ENCODE peak calls at places on chromosomes 11 and 22, in six cellular contexts. I is CD4-positive, alpha-beta T cell; X is H1; V is activated CD4-positive, CD25-positive, alpha-beta regulatory T cell; S is GDM1; K is GF-D8. O is an unnamed sample.

GRCh38 chr11:16843307-16843706 is 104.9 kb downstream of the C11orf58 start:
- DNase-seq in I (no peak), X (no peak), V (no peak), S (no peak), K (no peak), O (no peak)

GRCh38 chr22:16960220-16960883 is 47.7 kb downstream of the GAB4 start:
- DNase-seq in I (no peak), X (no peak), V (no peak), S (no peak), K (no peak), O (no peak)

GRCh38 chr22:36835903-36836302 is 19.1 kb upstream of the PVALB start:
- DNase-seq in I (no peak), X (no peak), V (no peak), S (no peak), K (no peak), O (no peak)

GRCh38 chr11:1442163-1442562 is 44.4 kb downstream of the MOB2 start:
- DNase-seq in I (no peak), X (no peak), V (no peak), S (no peak), K (no peak), O (no peak)

GRCh38 chr11:130415719-130416536 is 12.5 kb downstream of the ADAMTS8 start:
- DNase-seq in I (no peak), X (no peak), V (no peak), S (no peak), K (no peak), O (no peak)

GRCh38 chr11:66592457-66593302 is at the start of the genes CCDC87 and CCS:
- DNase-seq in I (peak), X (peak), V (peak), S (peak), K (peak), O (peak)

GRCh38 chr22:48241658-48242057 is 1479.2 kb downstream of the TBC1D22A start:
- DNase-seq in I (no peak), X (no peak), V (no peak), S (no peak), K (no peak), O (no peak)

GRCh38 chr11:134020598-134020997 is 48.3 kb upstream of the JAM3 start:
- DNase-seq in I (no peak), X (no peak), V (no peak), S (no peak), K (no peak), O (no peak)

GRCh38 chr11:1103401-1104360 is 29.0 kb downstream of the MUC2 start:
- DNase-seq in I (no peak), X (no peak), V (no peak), S (no peak), K (no peak), O (no peak)

GRCh38 chr11:128831781-128832497 is 35.2 kb downstream of the KCNJ1 start:
- DNase-seq in I (no peak), X (no peak), V (no peak), S (no peak), K (no peak), O (no peak)

GRCh38 chr11:43789700-43790443 is 90.8 kb upstream of the ALKBH3 start:
- DNase-seq in I (no peak), X (no peak), V (no peak), S (no peak), K (no peak), O (no peak)

GRCh38 chr11:81888391-81888790 is 845.3 kb downstream of the FAM181B start:
- DNase-seq in I (no peak), X (no peak), V (no peak), S (no peak), K (no peak), O (no peak)

GRCh38 chr11:73228268-73229134 is 10.4 kb downstream of the P2RY2 start:
- DNase-seq in I (no peak), X (no peak), V (no peak), S (no peak), K (no peak), O (no peak)

GRCh38 chr22:24517446-24517845 is 22.3 kb downstream of the UPB1 start:
- DNase-seq in I (no peak), X (no peak), V (no peak), S (no peak), K (no peak), O (no peak)

GRCh38 chr22:28560005-28560742 is 119.5 kb downstream of the TTC28 start:
- DNase-seq in I (no peak), X (no peak), V (no peak), S (no peak), K (no peak), O (no peak)

GRCh38 chr11:119019996-119020395 is 1.4 kb downstream of the TRAPPC4 start:
- DNase-seq in I (no peak), X (no peak), V (no peak), S (no peak), K (no peak), O (no peak)

GRCh38 chr22:44815099-44816070 is 63.0 kb downstream of the ARHGAP8 start:
- DNase-seq in I (no peak), X (no peak), V (no peak), S (no peak), K (no peak), O (no peak)

GRCh38 chr11:88208742-88209141 is 33.5 kb upstream of the RAB38 start:
- DNase-seq in I (no peak), X (no peak), V (no peak), S (no peak), K (no peak), O (no peak)

GRCh38 chr22:17949926-17950473 is 74.4 kb downstream of the MICAL3 start:
- DNase-seq in I (no peak), X (no peak), V (no peak), S (no peak), K (no peak), O (no peak)

GRCh38 chr11:6544921-6545850 is 48.1 kb downstream of the DNHD1 start:
- DNase-seq in I (no peak), X (no peak), V (no peak), S (no peak), K (no peak), O (no peak)

GRCh38 chr11:112837162-112837826 is 123.9 kb upstream of the NCAM1 start:
- DNase-seq in I (no peak), X (no peak), V (no peak), S (no peak), K (no peak), O (no peak)

GRCh38 chr11:36149538-36150242 is 139.5 kb downstream of the COMMD9 start:
- DNase-seq in I (no peak), X (peak), V (no peak), S (peak), K (no peak), O (no peak)

GRCh38 chr11:15651782-15652181 is 537.1 kb downstream of the INSC start:
- DNase-seq in I (no peak), X (no peak), V (no peak), S (no peak), K (no peak), O (no peak)

GRCh38 chr22:31329453-31330215 is 16.5 kb downstream of the PATZ1 start:
- DNase-seq in I (no peak), X (no peak), V (no peak), S (no peak), K (no peak), O (no peak)